ENCODE peak calls at places on chromosome 12, in five cellular contexts. E is HepG2; T is activated CD4-positive, alpha-beta T cell treated with anti-CD3 and anti-CD28 coated beads, Interleukin-2, amount 50 U/mL, for 1 hour; F is foreskin melanocyte; I is stimulated activated CD4-positive, alpha-beta T cell treated with anti-CD3 and anti-CD28 coated beads, Interleukin-15, amount 100 ng/mL, for 1 hour. A is an unnamed sample.

GRCh38 chr12:14417717-14418116 is 52.2 kb downstream of the ATF7IP start:
- DNase-seq in E (peak; percentile 33), T (peak; percentile 66), F (peak; percentile 94), I (no peak), A (peak; percentile 91)

GRCh38 chr12:3133410-3133793 is 56.2 kb downstream of the TSPAN9 start:
- DNase-seq in E (no peak), T (no peak), F (no peak), I (no peak), A (no peak)

GRCh38 chr12:87679262-87679661 is 349.9 kb downstream of the C12orf50 start:
- DNase-seq in E (no peak), T (no peak), F (no peak), I (no peak), A (no peak)

GRCh38 chr12:116880817-116881324 is 370 bp downstream of the HRK start:
- DNase-seq in E (peak; percentile 27), T (peak; percentile 5), F (no peak), I (no peak), A (peak; percentile 29)

GRCh38 chr12:91926810-91927209 is 218.8 kb downstream of the BTG1 start:
- DNase-seq in E (peak; percentile 23), T (no peak), F (peak; percentile 11), I (no peak), A (peak; percentile 22)

GRCh38 chr12:126464157-126464556 is 1398.9 kb downstream of the AACS start:
- DNase-seq in E (no peak), T (no peak), F (no peak), I (no peak), A (no peak)

GRCh38 chr12:63495974-63496373 is 172.3 kb downstream of the DPY19L2 start:
- DNase-seq in E (no peak), T (no peak), F (no peak), I (no peak), A (no peak)

GRCh38 chr12:2891240-2892053 is 756 bp downstream of the TULP3 start:
- DNase-seq in E (peak; percentile 35), T (peak; percentile 19), F (peak; percentile 77), I (no peak), A (peak; percentile 22)

GRCh38 chr12:6334940-6335450 is 6.9 kb downstream of the TNFRSF1A start:
- DNase-seq in E (no peak), T (no peak), F (no peak), I (no peak), A (no peak)

GRCh38 chr12:79537675-79538074 is 153.1 kb downstream of the PAWR start:
- DNase-seq in E (no peak), T (no peak), F (no peak), I (no peak), A (no peak)

GRCh38 chr12:71763682-71764379 is 9.2 kb downstream of the RAB21 start:
- DNase-seq in E (no peak), T (no peak), F (no peak), I (no peak), A (no peak)

GRCh38 chr12:28583771-28584261 is 393.6 kb downstream of the CCDC91 start:
- DNase-seq in E (no peak), T (no peak), F (peak; percentile 99), I (no peak), A (no peak)

GRCh38 chr12:32995623-32996022 is 99.0 kb upstream of the PKP2 start:
- DNase-seq in E (no peak), T (no peak), F (no peak), I (no peak), A (no peak)

GRCh38 chr12:5456906-5457305 is 25.0 kb downstream of the NTF3 start:
- DNase-seq in E (no peak), T (no peak), F (peak; percentile 67), I (no peak), A (peak; percentile 55)

GRCh38 chr12:87274594-87275245 is 754.5 kb downstream of the C12orf50 start:
- DNase-seq in E (no peak), T (no peak), F (peak; percentile 3), I (no peak), A (peak; percentile 51)

GRCh38 chr12:3962661-3963483 is 89.7 kb upstream of the PARP11 start:
- DNase-seq in E (no peak), T (peak; percentile 77), F (no peak), I (peak; percentile 48), A (no peak)

GRCh38 chr12:57164966-57165365 is 17.5 kb upstream of the LRP1-AS start:
- DNase-seq in E (no peak), T (no peak), F (no peak), I (no peak), A (no peak)

GRCh38 chr12:7373226-7373625 is 69.4 kb downstream of the ACSM4 start:
- DNase-seq in E (no peak), T (no peak), F (no peak), I (no peak), A (no peak)

GRCh38 chr12:66598081-66598480 is 80.8 kb downstream of the GRIP1 start:
- DNase-seq in E (no peak), T (no peak), F (no peak), I (no peak), A (no peak)

GRCh38 chr12:29066061-29066588 is 83.0 kb upstream of the FAR2 start:
- DNase-seq in E (no peak), T (no peak), F (peak; percentile 66), I (no peak), A (peak; percentile 59)

GRCh38 chr12:32944195-32944594 is 47.6 kb upstream of the PKP2 start:
- DNase-seq in E (no peak), T (no peak), F (no peak), I (no peak), A (no peak)

GRCh38 chr12:121267822-121268221 is 28.7 kb downstream of the CAMKK2 start:
- DNase-seq in E (no peak), T (no peak), F (no peak), I (no peak), A (no peak)

GRCh38 chr12:1429980-1430379 is 164.4 kb downstream of the FBXL14 start:
- DNase-seq in E (no peak), T (no peak), F (peak; percentile 4), I (no peak), A (no peak)

GRCh38 chr12:129310346-129310745 is 457.1 kb downstream of the GLT1D1 start:
- DNase-seq in E (no peak), T (no peak), F (no peak), I (no peak), A (no peak)

GRCh38 chr12:124488520-124488919 is 78.9 kb downstream of the NCOR2 start:
- DNase-seq in E (no peak), T (no peak), F (no peak), I (no peak), A (no peak)

GRCh38 chr12:33795536-33795935 is 226.8 kb upstream of the ALG10 start:
- DNase-seq in E (no peak), T (no peak), F (no peak), I (no peak), A (no peak)

GRCh38 chr12:85509857-85510256 is 229.8 kb downstream of the ALX1 start:
- DNase-seq in E (no peak), T (no peak), F (no peak), I (no peak), A (no peak)

GRCh38 chr12:230925-231671 is 17.1 kb upstream of the SLC6A12 start:
- DNase-seq in E (no peak), T (no peak), F (no peak), I (no peak), A (no peak)

GRCh38 chr12:34402228-34402898 is 380.1 kb downstream of the ALG10 start:
- DNase-seq in E (no peak), T (no peak), F (no peak), I (peak; percentile 0), A (no peak)

GRCh38 chr12:111685322-111685810 is 390 bp downstream of the BRAP start:
- DNase-seq in E (peak; percentile 12), T (no peak), F (peak; percentile 3), I (no peak), A (peak; percentile 41)

GRCh38 chr12:124599074-124599999 is 31.9 kb upstream of the NCOR2 start:
- DNase-seq in E (no peak), T (no peak), F (peak; percentile 6), I (no peak), A (no peak)

GRCh38 chr12:130576286-130576933 is 139.7 kb downstream of the RIMBP2 start:
- DNase-seq in E (no peak), T (no peak), F (no peak), I (no peak), A (no peak)

GRCh38 chr12:16927259-16927658 is 321.3 kb upstream of the LMO3 start:
- DNase-seq in E (no peak), T (no peak), F (no peak), I (no peak), A (no peak)

GRCh38 chr12:31966558-31967205 is 7.5 kb downstream of the RESF1 start:
- DNase-seq in E (no peak), T (no peak), F (no peak), I (no peak), A (no peak)

GRCh38 chr12:47207829-47208248 is 128.1 kb upstream of the AMIGO2 start:
- DNase-seq in E (no peak), T (no peak), F (no peak), I (no peak), A (no peak)

GRCh38 chr12:98893601-98894411 is 248.7 kb downstream of the APAF1 start:
- DNase-seq in E (no peak), T (no peak), F (no peak), I (no peak), A (no peak)

GRCh38 chr12:91920276-91920675 is 225.4 kb downstream of the BTG1 start:
- DNase-seq in E (no peak), T (no peak), F (no peak), I (no peak), A (no peak)

GRCh38 chr12:28882444-28882843 is 266.6 kb upstream of the FAR2 start:
- DNase-seq in E (no peak), T (no peak), F (no peak), I (no peak), A (no peak)

GRCh38 chr12:40229690-40230651 is 5.2 kb downstream of the LRRK2 start:
- DNase-seq in E (no peak), T (no peak), F (no peak), I (no peak), A (no peak)